ENCODE peak calls at places on chromosomes 6 and 20, in five cellular contexts. One of them, this sample, is unnamed.

GRCh38 chr6:107125771-107126170 is 10.5 kb upstream of the BEND3 start:
- DNase-seq in dermis blood vessel endothelial cell: no peak
- DNase-seq in mucosa of gallbladder: no peak
- DNase-seq in nephron progenitor cell: no peak
- DNase-seq in activated naive CD4-positive, alpha-beta T cell treated with anti-CD3 and anti-CD28 coated beads, Interleukin-2, amount 50 U/mL, for 16 hours: no peak
- DNase-seq in this sample: no peak

GRCh38 chr20:55953201-55953600 is 52.1 kb downstream of the CBLN4 start:
- DNase-seq in dermis blood vessel endothelial cell: no peak
- DNase-seq in mucosa of gallbladder: no peak
- DNase-seq in nephron progenitor cell: no peak
- DNase-seq in activated naive CD4-positive, alpha-beta T cell treated with anti-CD3 and anti-CD28 coated beads, Interleukin-2, amount 50 U/mL, for 16 hours: no peak
- DNase-seq in this sample: no peak

GRCh38 chr6:108080010-108080780 is 5.7 kb upstream of the OSTM1 start:
- DNase-seq in dermis blood vessel endothelial cell: no peak
- DNase-seq in mucosa of gallbladder: no peak
- DNase-seq in nephron progenitor cell: no peak
- DNase-seq in activated naive CD4-positive, alpha-beta T cell treated with anti-CD3 and anti-CD28 coated beads, Interleukin-2, amount 50 U/mL, for 16 hours: no peak
- DNase-seq in this sample: peak

GRCh38 chr6:141667580-141668309 is 465.0 kb upstream of the GJE1 start:
- DNase-seq in dermis blood vessel endothelial cell: no peak
- DNase-seq in mucosa of gallbladder: no peak
- DNase-seq in nephron progenitor cell: no peak
- DNase-seq in activated naive CD4-positive, alpha-beta T cell treated with anti-CD3 and anti-CD28 coated beads, Interleukin-2, amount 50 U/mL, for 16 hours: no peak
- DNase-seq in this sample: no peak

GRCh38 chr6:106141441-106142237 is 55.5 kb downstream of the PRDM1 start:
- DNase-seq in dermis blood vessel endothelial cell: no peak
- DNase-seq in mucosa of gallbladder: no peak
- DNase-seq in nephron progenitor cell: no peak
- DNase-seq in activated naive CD4-positive, alpha-beta T cell treated with anti-CD3 and anti-CD28 coated beads, Interleukin-2, amount 50 U/mL, for 16 hours: peak
- DNase-seq in this sample: no peak

GRCh38 chr6:74439412-74439811 is 743.4 kb downstream of the CD109 start:
- DNase-seq in dermis blood vessel endothelial cell: no peak
- DNase-seq in mucosa of gallbladder: no peak
- DNase-seq in nephron progenitor cell: no peak
- DNase-seq in activated naive CD4-positive, alpha-beta T cell treated with anti-CD3 and anti-CD28 coated beads, Interleukin-2, amount 50 U/mL, for 16 hours: no peak
- DNase-seq in this sample: no peak

GRCh38 chr20:63259734-63260460 is 5.6 kb upstream of the NKAIN4 start:
- DNase-seq in dermis blood vessel endothelial cell: no peak
- DNase-seq in mucosa of gallbladder: no peak
- DNase-seq in nephron progenitor cell: no peak
- DNase-seq in activated naive CD4-positive, alpha-beta T cell treated with anti-CD3 and anti-CD28 coated beads, Interleukin-2, amount 50 U/mL, for 16 hours: no peak
- DNase-seq in this sample: no peak

GRCh38 chr6:152575186-152575585 is 62.0 kb downstream of the SYNE1 start:
- DNase-seq in dermis blood vessel endothelial cell: no peak
- DNase-seq in mucosa of gallbladder: no peak
- DNase-seq in nephron progenitor cell: no peak
- DNase-seq in activated naive CD4-positive, alpha-beta T cell treated with anti-CD3 and anti-CD28 coated beads, Interleukin-2, amount 50 U/mL, for 16 hours: no peak
- DNase-seq in this sample: no peak

GRCh38 chr6:137316626-137317025 is 97.4 kb upstream of the IFNGR1 start:
- DNase-seq in dermis blood vessel endothelial cell: no peak
- DNase-seq in mucosa of gallbladder: no peak
- DNase-seq in nephron progenitor cell: no peak
- DNase-seq in activated naive CD4-positive, alpha-beta T cell treated with anti-CD3 and anti-CD28 coated beads, Interleukin-2, amount 50 U/mL, for 16 hours: no peak
- DNase-seq in this sample: no peak

GRCh38 chr20:48302149-48302548 is 516.9 kb upstream of the SULF2 start:
- DNase-seq in dermis blood vessel endothelial cell: no peak
- DNase-seq in mucosa of gallbladder: no peak
- DNase-seq in nephron progenitor cell: no peak
- DNase-seq in activated naive CD4-positive, alpha-beta T cell treated with anti-CD3 and anti-CD28 coated beads, Interleukin-2, amount 50 U/mL, for 16 hours: no peak
- DNase-seq in this sample: no peak

GRCh38 chr6:44932651-44933091 is 395.5 kb upstream of the RUNX2 start:
- DNase-seq in dermis blood vessel endothelial cell: no peak
- DNase-seq in mucosa of gallbladder: no peak
- DNase-seq in nephron progenitor cell: no peak
- DNase-seq in activated naive CD4-positive, alpha-beta T cell treated with anti-CD3 and anti-CD28 coated beads, Interleukin-2, amount 50 U/mL, for 16 hours: no peak
- DNase-seq in this sample: no peak

GRCh38 chr6:112636650-112637260 is 289.6 kb downstream of the RFPL4B start:
- DNase-seq in dermis blood vessel endothelial cell: no peak
- DNase-seq in mucosa of gallbladder: no peak
- DNase-seq in nephron progenitor cell: no peak
- DNase-seq in activated naive CD4-positive, alpha-beta T cell treated with anti-CD3 and anti-CD28 coated beads, Interleukin-2, amount 50 U/mL, for 16 hours: no peak
- DNase-seq in this sample: no peak

This sample was measured in WTC11.